ENCODE peak calls at places on chromosomes 11 and 22, in seven cellular contexts. C, R, S, K, F, N and B are unnamed samples.

GRCh38 chr11:111408789-111409727 is 30.0 kb upstream of the POU2AF1 start:
- DNase-seq in C (peak), R (no peak), S (no peak), K (no peak), F (no peak), N (peak), B (no peak)

GRCh38 chr11:44977493-44977984 is 26.9 kb upstream of the TP53I11 start:
- DNase-seq in C (peak), R (peak), S (no peak), K (no peak), F (no peak), N (no peak), B (no peak)

GRCh38 chr11:23540101-23540561 is 679.9 kb upstream of the CCDC179 start:
- DNase-seq in C (peak), R (no peak), S (no peak), K (no peak), F (peak), N (peak), B (no peak)

GRCh38 chr11:46491661-46492331 is 100.2 kb upstream of the CHRM4 start:
- DNase-seq in C (no peak), R (no peak), S (no peak), K (no peak), F (no peak), N (no peak), B (no peak)

GRCh38 chr11:17979770-17980371 is 33.0 kb downstream of the SERGEF start:
- DNase-seq in C (peak), R (no peak), S (no peak), K (no peak), F (no peak), N (peak), B (no peak)

GRCh38 chr11:2305862-2306823 is 4.3 kb downstream of the TSPAN32 start:
- DNase-seq in C (peak), R (peak), S (peak), K (peak), F (peak), N (peak), B (no peak)

GRCh38 chr11:113881856-113882255 is 6.5 kb upstream of the USP28 start:
- DNase-seq in C (no peak), R (no peak), S (no peak), K (no peak), F (no peak), N (no peak), B (no peak)

GRCh38 chr11:779120-779954 is 2.0 kb upstream of the GATD1 start:
- DNase-seq in C (no peak), R (no peak), S (peak), K (peak), F (no peak), N (no peak), B (no peak)

GRCh38 chr11:69280451-69280850 is 13.5 kb upstream of the MYEOV start:
- DNase-seq in C (no peak), R (no peak), S (no peak), K (no peak), F (no peak), N (peak), B (no peak)

GRCh38 chr11:69951821-69952590 is 126.1 kb upstream of the ANO1 start:
- DNase-seq in C (no peak), R (no peak), S (peak), K (no peak), F (no peak), N (no peak), B (no peak)

GRCh38 chr11:8812438-8812837 is 98.6 kb upstream of the AKIP1 start:
- DNase-seq in C (peak), R (peak), S (no peak), K (peak), F (no peak), N (peak), B (peak)

GRCh38 chr11:111917312-111917711 is 1.4 kb upstream of the C11orf52 start:
- DNase-seq in C (no peak), R (no peak), S (no peak), K (no peak), F (no peak), N (no peak), B (no peak)

GRCh38 chr11:62721994-62722393 is 5.3 kb downstream of the HNRNPUL2 start:
- DNase-seq in C (peak), R (no peak), S (no peak), K (no peak), F (no peak), N (peak), B (no peak)

GRCh38 chr11:86938900-86939880 is 16.0 kb downstream of the FZD4 start:
- DNase-seq in C (peak), R (no peak), S (no peak), K (no peak), F (no peak), N (peak), B (no peak)

GRCh38 chr11:115606223-115607220 is 102.3 kb upstream of the CADM1 start:
- DNase-seq in C (peak), R (no peak), S (no peak), K (no peak), F (no peak), N (no peak), B (no peak)

GRCh38 chr11:86802601-86803051 is 2.3 kb downstream of the PRSS23 start:
- DNase-seq in C (peak), R (no peak), S (no peak), K (no peak), F (no peak), N (peak), B (no peak)

DNA sequence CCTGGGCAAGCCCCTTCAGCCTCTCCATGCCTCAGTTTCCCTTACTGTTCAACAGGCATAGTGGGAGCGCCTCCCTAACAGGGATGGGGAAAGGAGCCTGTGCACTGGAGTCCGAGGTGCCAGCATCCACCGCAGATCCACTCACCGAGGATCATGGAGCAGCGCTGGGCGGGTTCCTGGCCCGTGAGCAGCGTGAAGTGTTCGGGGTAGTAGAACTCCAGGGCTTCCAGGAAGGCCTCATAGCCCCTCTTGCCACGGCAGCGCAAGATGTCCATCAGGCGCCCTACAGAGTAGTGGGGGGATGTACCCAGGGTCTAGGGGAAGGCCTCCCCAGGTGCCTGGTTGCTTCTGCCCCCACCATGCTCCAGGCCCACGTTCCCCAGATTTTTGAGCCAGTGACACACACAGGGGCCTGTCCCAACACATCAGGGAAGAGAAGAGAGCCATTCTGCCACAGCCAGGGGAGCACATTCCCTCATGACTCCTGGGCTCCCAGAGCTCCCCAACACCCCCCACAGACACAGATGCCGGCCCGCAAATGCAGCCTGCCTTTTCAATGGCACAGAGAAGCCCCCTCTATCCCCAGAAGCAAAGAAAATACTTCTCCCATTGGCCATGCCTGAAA is 1.3 kb downstream of the CARD10 start:
- DNase-seq in C (no peak), R (no peak), S (no peak), K (no peak), F (no peak), N (no peak), B (no peak)
- H3K4me3 ChIP-seq in C (peak), R (no peak), S (peak), K (peak), F (peak), N (peak), B (peak)

GRCh38 chr11:14299921-14300320 is 59.1 kb downstream of the RRAS2 start:
- DNase-seq in C (no peak), R (no peak), S (no peak), K (no peak), F (no peak), N (no peak), B (no peak)

GRCh38 chr11:14304601-14305000 is 54.4 kb downstream of the RRAS2 start:
- DNase-seq in C (no peak), R (no peak), S (no peak), K (no peak), F (no peak), N (no peak), B (no peak)

GRCh38 chr11:14306481-14306880 is 52.5 kb downstream of the RRAS2 start:
- DNase-seq in C (no peak), R (no peak), S (no peak), K (no peak), F (no peak), N (no peak), B (no peak)

GRCh38 chr11:14305649-14306048 is 53.3 kb downstream of the RRAS2 start:
- DNase-seq in C (no peak), R (no peak), S (no peak), K (no peak), F (no peak), N (no peak), B (no peak)

GRCh38 chr11:14300661-14301304 is 58.2 kb downstream of the RRAS2 start:
- DNase-seq in C (peak), R (peak), S (no peak), K (no peak), F (no peak), N (peak), B (peak)
- TF ChIP-seq CTCF in C (peak), R (peak), S (peak), K (peak), F (peak), N (peak), B (peak)

DNA sequence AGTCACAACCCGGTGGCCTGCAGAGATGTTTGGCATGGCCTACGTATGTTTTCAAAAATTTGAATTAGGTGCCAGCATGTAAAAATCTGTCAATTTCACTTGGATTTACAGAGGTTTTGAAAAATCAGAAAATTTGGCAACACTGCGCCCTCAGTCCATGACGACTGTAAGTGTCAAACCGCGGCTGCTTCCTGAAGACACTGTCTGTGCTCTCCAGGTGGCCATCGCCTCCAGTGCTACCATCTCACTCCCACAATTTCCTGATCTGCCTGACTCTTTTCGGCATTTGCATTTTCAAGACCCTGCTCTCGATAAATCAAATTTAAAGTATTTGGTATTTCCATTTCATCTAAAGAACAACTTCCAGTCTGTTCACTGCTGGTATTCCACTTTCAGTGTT is 34.6 kb downstream of the VSIG10L2 start:
- DNase-seq in C (no peak), R (no peak), S (no peak), K (no peak), F (no peak), N (no peak), B (no peak)
- H3K4me3 ChIP-seq in C (no peak), R (no peak), S (no peak), K (no peak), F (no peak), N (no peak), B (no peak)

GRCh38 chr11:20671856-20672546 is 2.6 kb downstream of the NELL1 start:
- DNase-seq in C (peak), R (no peak), S (no peak), K (no peak), F (no peak), N (no peak), B (no peak)

GRCh38 chr11:20668844-20669832 is at the start of gene NELL1:
- DNase-seq in C (no peak), R (no peak), S (no peak), K (no peak), F (no peak), N (no peak), B (no peak)

GRCh38 chr11:20669833-20670684 is 673 bp downstream of the NELL1 start:
- DNase-seq in C (no peak), R (no peak), S (no peak), K (no peak), F (no peak), N (no peak), B (no peak)

GRCh38 chr11:20670932-20671403 is 1.6 kb downstream of the NELL1 start:
- DNase-seq in C (no peak), R (no peak), S (no peak), K (no peak), F (no peak), N (no peak), B (no peak)

GRCh38 chr11:20672575-20672974 is 3.2 kb downstream of the NELL1 start:
- DNase-seq in C (peak), R (no peak), S (no peak), K (no peak), F (no peak), N (peak), B (no peak)
- TF ChIP-seq CTCF in C (peak), R (no peak), S (no peak), K (peak), F (peak), N (peak), B (no peak)

DNA sequence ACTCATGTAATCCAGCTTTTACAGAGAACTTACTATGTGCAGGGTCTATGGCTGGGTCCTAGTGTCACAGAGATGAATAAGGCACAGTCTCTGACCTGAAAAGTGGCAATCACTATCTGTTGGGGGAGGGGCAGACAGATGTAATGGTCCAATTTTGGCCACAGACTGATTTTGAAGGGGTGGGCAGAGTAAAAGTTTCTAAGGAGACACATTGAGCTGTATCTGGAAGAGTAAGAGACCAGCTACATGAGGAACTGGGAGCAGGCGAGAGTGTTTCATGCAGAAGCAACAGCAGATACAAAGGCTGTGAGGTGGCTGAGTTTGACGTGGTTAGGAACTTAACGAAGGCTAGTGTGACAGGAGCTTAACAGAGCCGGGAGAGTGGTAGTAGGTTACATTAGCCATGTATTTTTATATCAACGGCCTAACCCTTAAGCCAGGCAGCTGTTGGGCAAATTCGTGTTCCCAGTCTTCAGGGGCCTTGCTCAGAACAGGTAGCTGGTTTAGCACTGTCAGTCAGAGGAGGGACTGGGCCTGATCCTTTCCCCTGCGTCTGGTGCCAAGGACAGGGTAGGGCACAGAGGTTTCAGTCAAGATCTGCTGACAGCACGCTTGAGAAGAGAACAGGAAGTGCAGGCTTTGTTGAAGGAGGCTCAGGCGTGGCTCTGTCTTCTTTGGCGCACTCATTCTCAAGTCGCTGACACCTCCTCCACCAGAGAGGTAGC is 1.4 kb upstream of the STIM1 start:
- DNase-seq in C (no peak), R (peak), S (peak), K (no peak), F (no peak), N (no peak), B (peak)
- H3K4me3 ChIP-seq in C (no peak), R (no peak), S (peak), K (peak), F (no peak), N (no peak), B (no peak)

DNA sequence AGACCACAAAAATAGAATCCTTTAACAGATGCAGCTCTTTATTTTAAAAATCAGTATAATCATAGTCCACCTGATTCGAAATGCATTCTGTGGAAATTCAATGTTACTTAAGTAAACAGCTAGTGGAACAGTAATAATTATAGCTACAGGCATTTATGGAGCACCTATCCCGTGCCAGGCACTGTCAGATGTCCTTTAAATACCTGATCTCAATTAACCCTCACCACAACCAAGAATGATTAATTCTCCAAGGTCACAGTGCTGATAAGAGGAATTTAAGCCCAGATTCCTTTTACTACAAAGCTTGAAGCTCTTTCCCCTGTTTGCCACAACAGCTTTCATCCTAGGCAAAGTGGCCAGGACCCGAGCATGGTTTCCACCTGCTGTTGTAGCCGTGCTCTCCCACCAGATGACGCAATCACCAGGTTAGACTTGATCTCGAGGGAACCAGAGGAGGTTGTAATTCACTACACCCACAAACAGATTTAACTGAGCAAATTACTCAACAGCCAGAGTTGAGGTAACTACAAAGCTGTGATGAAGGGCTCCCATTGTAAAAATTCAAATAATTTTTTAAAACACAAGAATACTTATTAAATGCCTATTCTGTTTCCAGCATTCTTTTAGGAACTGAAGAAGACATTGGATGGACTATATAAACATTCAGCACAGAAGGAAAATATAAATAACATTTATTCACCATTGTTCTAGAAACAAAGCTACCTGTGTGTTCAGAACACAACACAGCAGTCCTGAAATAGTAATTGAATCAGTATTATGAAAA is 10.3 kb downstream of the PRDM10 start:
- DNase-seq in C (peak), R (peak), S (no peak), K (no peak), F (no peak), N (peak), B (no peak)
- TF ChIP-seq CTCF in C (peak), R (peak), S (no peak), K (peak), F (no peak), N (no peak), B (no peak)

GRCh38 chr22:40853330-40853729 is 3.1 kb downstream of the ST13 start:
- DNase-seq in C (no peak), R (no peak), S (no peak), K (no peak), F (no peak), N (no peak), B (no peak)
- H3K4me3 ChIP-seq in C (no peak), R (no peak), S (no peak), K (peak), F (no peak), N (peak), B (no peak)